ENCODE peak calls at places on chromosomes 12 and 14, in five cellular contexts. X, F, K, U and M are unnamed samples.

GRCh38 chr14:76653875-76654572 is 107.2 kb upstream of the VASH1 start:
- DNase-seq in X (no peak), F (peak), K (no peak), U (no peak), M (no peak)

GRCh38 chr12:91119089-91119488 is 7.8 kb upstream of the LUM start:
- DNase-seq in X (no peak), F (no peak), K (no peak), U (no peak), M (no peak)

GRCh38 chr14:79356040-79356439 is 855.3 kb downstream of the DIO2 start:
- DNase-seq in X (no peak), F (no peak), K (no peak), U (no peak), M (no peak)

GRCh38 chr14:20372796-20373195 is 29.4 kb downstream of the PARP2 start:
- DNase-seq in X (no peak), F (no peak), K (no peak), U (no peak), M (no peak)

GRCh38 chr12:108289342-108290131 is 49.6 kb downstream of the CMKLR1 start:
- DNase-seq in X (no peak), F (no peak), K (no peak), U (no peak), M (no peak)

GRCh38 chr14:95495538-95496025 is 20.9 kb downstream of the SYNE3 start:
- DNase-seq in X (no peak), F (no peak), K (no peak), U (no peak), M (peak)

GRCh38 chr12:78470354-78471195 is 394.0 kb upstream of the SYT1 start:
- DNase-seq in X (peak), F (peak), K (no peak), U (peak), M (no peak)

GRCh38 chr14:73750161-73750901 is 36.1 kb upstream of the PNMA1 start:
- DNase-seq in X (no peak), F (no peak), K (no peak), U (no peak), M (no peak)

GRCh38 chr12:113173081-113173698 is 12.1 kb downstream of the DDX54 start:
- DNase-seq in X (no peak), F (no peak), K (no peak), U (no peak), M (no peak)

GRCh38 chr14:32397871-32398640 is 69.0 kb downstream of the AKAP6 start:
- DNase-seq in X (no peak), F (no peak), K (no peak), U (no peak), M (no peak)

GRCh38 chr12:45051490-45052105 is 699 bp upstream of the DBX2 start:
- DNase-seq in X (no peak), F (no peak), K (no peak), U (peak), M (no peak)

GRCh38 chr12:117408161-117408791 is 46.9 kb upstream of the NOS1 start:
- DNase-seq in X (no peak), F (no peak), K (no peak), U (peak), M (no peak)

GRCh38 chr12:114726092-114726710 is 42.2 kb upstream of the TBX3 start:
- DNase-seq in X (no peak), F (no peak), K (no peak), U (peak), M (no peak)

GRCh38 chr14:23539209-23539866 is 12.2 kb downstream of the ZFHX2 start:
- DNase-seq in X (peak), F (peak), K (peak), U (peak), M (no peak)

GRCh38 chr14:95348395-95349080 is 28.8 kb upstream of the CLMN start:
- DNase-seq in X (no peak), F (no peak), K (no peak), U (no peak), M (no peak)

GRCh38 chr12:117596968-117597367 is 235.5 kb upstream of the NOS1 start:
- DNase-seq in X (no peak), F (no peak), K (no peak), U (no peak), M (no peak)

GRCh38 chr14:100020623-100021022 is 44.6 kb upstream of the EVL start:
- DNase-seq in X (no peak), F (peak), K (no peak), U (no peak), M (no peak)

GRCh38 chr12:32736445-32736844 is 19.3 kb downstream of the YARS2 start:
- DNase-seq in X (no peak), F (no peak), K (no peak), U (no peak), M (no peak)

GRCh38 chr12:126033746-126034145 is 968.5 kb downstream of the AACS start:
- DNase-seq in X (no peak), F (peak), K (no peak), U (no peak), M (no peak)

GRCh38 chr14:64561631-64562030 is 11.9 kb downstream of the PPP1R36 start:
- DNase-seq in X (no peak), F (no peak), K (no peak), U (no peak), M (no peak)

GRCh38 chr12:32569256-32569655 is 109.8 kb upstream of the DNM1L start:
- DNase-seq in X (no peak), F (no peak), K (no peak), U (no peak), M (no peak)

GRCh38 chr12:33245459-33245858 is 194.2 kb downstream of the SYT10 start:
- DNase-seq in X (no peak), F (no peak), K (no peak), U (no peak), M (no peak)

GRCh38 chr12:64083285-64084210 is 138.5 kb downstream of the KICS2 start:
- DNase-seq in X (no peak), F (no peak), K (no peak), U (peak), M (no peak)

GRCh38 chr12:53078425-53079225 is 565 bp downstream of the SPRYD3 start:
- DNase-seq in X (no peak), F (no peak), K (no peak), U (no peak), M (no peak)

GRCh38 chr14:56474419-56475022 is 105.1 kb upstream of the TMEM260 start:
- DNase-seq in X (peak), F (peak), K (peak), U (peak), M (no peak)

GRCh38 chr14:92362781-92363235 is 39.8 kb downstream of the SLC24A4 start:
- DNase-seq in X (no peak), F (no peak), K (no peak), U (no peak), M (no peak)

GRCh38 chr12:5580911-5581488 is 149.1 kb downstream of the NTF3 start:
- DNase-seq in X (no peak), F (no peak), K (no peak), U (no peak), M (no peak)

GRCh38 chr14:93980464-93981201 is 4.3 kb upstream of the ASB2 start:
- DNase-seq in X (no peak), F (no peak), K (no peak), U (no peak), M (no peak)

DNA sequence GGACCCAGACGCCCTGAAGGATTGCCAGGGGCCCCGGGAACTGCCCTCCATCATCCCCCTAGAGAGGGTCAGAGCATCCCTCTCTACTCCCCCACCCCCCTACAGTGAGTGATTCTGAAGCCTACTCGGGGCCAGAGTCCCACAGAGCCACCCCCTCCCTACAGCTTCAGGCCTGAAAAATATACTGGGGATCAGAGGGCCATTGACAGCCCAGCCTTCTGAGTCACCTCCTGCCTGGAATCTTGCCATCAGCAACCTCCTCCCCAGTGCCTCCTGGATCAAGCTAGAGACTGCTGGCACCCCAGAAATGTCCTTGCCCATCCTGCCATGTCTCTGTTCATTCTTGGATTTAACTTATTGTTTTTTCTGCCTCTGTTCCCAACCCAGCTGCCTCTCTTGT is 21.7 kb upstream of the MIA2 start:
- DNase-seq in X (no peak), F (no peak), K (no peak), U (no peak), M (no peak)
- TF ChIP-seq ZBTB33 in X (no peak), F (no peak), K (no peak), U (no peak), M (no peak)

GRCh38 chr12:128592345-128592744 is 231.4 kb downstream of the SLC15A4 start:
- DNase-seq in X (no peak), F (no peak), K (no peak), U (no peak), M (no peak)
- H3K27ac ChIP-seq in X (no peak), F (no peak), K (no peak), U (no peak), M (no peak)

GRCh38 chr14:61459229-61459628 is 137.8 kb downstream of the PRKCH start:
- DNase-seq in X (no peak), F (no peak), K (no peak), U (no peak), M (no peak)

GRCh38 chr14:61458766-61459165 is 137.4 kb downstream of the PRKCH start:
- DNase-seq in X (no peak), F (no peak), K (no peak), U (no peak), M (no peak)

GRCh38 chr14:61455351-61455750 is 134.0 kb downstream of the PRKCH start:
- DNase-seq in X (no peak), F (no peak), K (no peak), U (no peak), M (no peak)

GRCh38 chr14:61454545-61454944 is 133.2 kb downstream of the PRKCH start:
- DNase-seq in X (no peak), F (no peak), K (no peak), U (no peak), M (no peak)

DNA sequence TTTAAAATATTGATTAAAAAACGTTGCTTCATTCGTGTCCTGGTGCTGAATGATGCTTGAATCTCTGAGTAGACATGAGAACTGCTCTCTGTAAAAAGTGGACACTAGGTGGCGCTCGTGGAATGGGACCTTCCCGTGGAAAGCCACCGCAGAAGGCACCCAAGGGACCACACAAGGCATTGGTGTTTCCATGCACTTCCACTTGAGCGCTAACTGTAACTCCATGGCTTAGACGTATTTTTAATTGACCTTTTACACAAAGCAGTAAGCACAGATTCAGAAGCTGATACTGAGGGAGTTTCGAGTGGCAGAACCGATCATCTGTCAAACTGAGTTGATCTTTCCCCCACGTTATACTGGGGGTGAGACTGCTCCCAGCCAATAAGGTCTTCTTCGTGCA is 135.3 kb downstream of the PRKCH start:
- DNase-seq in X (peak), F (peak), K (peak), U (peak), M (no peak)
- TF ChIP-seq ZBTB33 in X (no peak), F (no peak), K (no peak), U (no peak), M (no peak)

GRCh38 chr12:132237772-132238486 is 91.5 kb downstream of the GALNT9 start:
- DNase-seq in X (no peak), F (no peak), K (no peak), U (no peak), M (no peak)
- H3K27ac ChIP-seq in X (no peak), F (no peak), K (no peak), U (no peak), M (no peak)

GRCh38 chr14:68892961-68893360 is 86.1 kb downstream of the ACTN1 start:
- DNase-seq in X (no peak), F (no peak), K (peak), U (no peak), M (no peak)

GRCh38 chr14:68893566-68893965 is 85.5 kb downstream of the ACTN1 start:
- DNase-seq in X (no peak), F (no peak), K (no peak), U (no peak), M (no peak)

GRCh38 chr14:68894123-68894522 is 85.0 kb downstream of the ACTN1 start:
- DNase-seq in X (no peak), F (no peak), K (no peak), U (no peak), M (no peak)

GRCh38 chr14:68890173-68890931 is 88.8 kb downstream of the ACTN1 start:
- DNase-seq in X (no peak), F (no peak), K (no peak), U (no peak), M (no peak)

GRCh38 chr14:68891851-68892660 is 87.0 kb downstream of the ACTN1 start:
- DNase-seq in X (no peak), F (no peak), K (no peak), U (no peak), M (no peak)
- TF ChIP-seq ZBTB33 in X (no peak), F (no peak), K (no peak), U (no peak), M (no peak)